ENCODE peak calls at places on chromosomes 3 and 15, in four cellular contexts. One of them, this sample, is unnamed.

GRCh38 chr3:195612075-195612800 is 28.5 kb upstream of the APOD start:
- DNase-seq in hepatocyte: no peak
- DNase-seq in PC-3: no peak
- DNase-seq in fibroblast of lung: no peak
- DNase-seq in this sample: no peak

GRCh38 chr15:92829875-92830274 is 70.2 kb upstream of the CHD2 start:
- DNase-seq in hepatocyte: no peak
- DNase-seq in PC-3: no peak
- DNase-seq in fibroblast of lung: no peak
- DNase-seq in this sample: no peak

GRCh38 chr3:28328188-28329151 is 20.1 kb upstream of the ZCWPW2 start:
- DNase-seq in hepatocyte: peak
- DNase-seq in PC-3: peak
- DNase-seq in fibroblast of lung: peak
- DNase-seq in this sample: no peak

GRCh38 chr3:129230311-129231019 is 18.9 kb upstream of the COPG1 start:
- DNase-seq in hepatocyte: no peak
- DNase-seq in PC-3: peak
- DNase-seq in fibroblast of lung: peak
- DNase-seq in this sample: no peak

GRCh38 chr3:133745981-133746721 is at the start of gene TF:
- DNase-seq in hepatocyte: no peak
- DNase-seq in PC-3: no peak
- DNase-seq in fibroblast of lung: peak
- DNase-seq in this sample: no peak

GRCh38 chr3:148742127-148742526 is 44.4 kb downstream of the AGTR1 start:
- DNase-seq in hepatocyte: no peak
- DNase-seq in PC-3: no peak
- DNase-seq in fibroblast of lung: no peak
- DNase-seq in this sample: no peak

GRCh38 chr3:46997453-46998091 is 18.1 kb downstream of the NBEAL2 start:
- DNase-seq in hepatocyte: no peak
- DNase-seq in PC-3: no peak
- DNase-seq in fibroblast of lung: no peak
- DNase-seq in this sample: no peak

GRCh38 chr3:86988986-86989385 is 2.0 kb downstream of the VGLL3 start:
- DNase-seq in hepatocyte: no peak
- DNase-seq in PC-3: no peak
- DNase-seq in fibroblast of lung: peak
- DNase-seq in this sample: no peak

GRCh38 chr15:80186066-80186465 is 33.3 kb downstream of the FAH start:
- DNase-seq in hepatocyte: no peak
- DNase-seq in PC-3: no peak
- DNase-seq in fibroblast of lung: no peak
- DNase-seq in this sample: no peak

GRCh38 chr3:37862219-37862711 is 585 bp downstream of the CTDSPL start:
- DNase-seq in hepatocyte: peak
- DNase-seq in PC-3: no peak
- DNase-seq in fibroblast of lung: peak
- DNase-seq in this sample: peak

GRCh38 chr3:128806588-128806987 is 72.8 kb upstream of the ACAD9 start:
- DNase-seq in hepatocyte: no peak
- DNase-seq in PC-3: no peak
- DNase-seq in fibroblast of lung: no peak
- DNase-seq in this sample: no peak

GRCh38 chr3:57877116-57877515 is 121.0 kb downstream of the SLMAP start:
- DNase-seq in hepatocyte: no peak
- DNase-seq in PC-3: no peak
- DNase-seq in fibroblast of lung: peak
- DNase-seq in this sample: no peak

GRCh38 chr15:36407647-36408046 is 171.8 kb upstream of the CDIN1 start:
- DNase-seq in hepatocyte: no peak
- DNase-seq in PC-3: peak
- DNase-seq in fibroblast of lung: peak
- DNase-seq in this sample: no peak

GRCh38 chr3:60979861-60980739 is 271.2 kb downstream of the FHIT start:
- DNase-seq in hepatocyte: no peak
- DNase-seq in PC-3: no peak
- DNase-seq in fibroblast of lung: peak
- DNase-seq in this sample: no peak

GRCh38 chr15:58506064-58506490 is 74.3 kb downstream of the LIPC start:
- DNase-seq in hepatocyte: no peak
- DNase-seq in PC-3: no peak
- DNase-seq in fibroblast of lung: no peak
- DNase-seq in this sample: no peak

GRCh38 chr15:22884344-22884743 is 45.9 kb downstream of the NIPA2 start:
- DNase-seq in hepatocyte: no peak
- DNase-seq in PC-3: no peak
- DNase-seq in fibroblast of lung: no peak
- DNase-seq in this sample: peak

GRCh38 chr3:15665510-15666150 is 64.1 kb downstream of the BTD start:
- DNase-seq in hepatocyte: no peak
- DNase-seq in PC-3: peak
- DNase-seq in fibroblast of lung: no peak
- DNase-seq in this sample: no peak

GRCh38 chr15:74723187-74723586 is 2.1 kb downstream of the CYP1A1 start:
- DNase-seq in hepatocyte: no peak
- DNase-seq in PC-3: no peak
- DNase-seq in fibroblast of lung: no peak
- DNase-seq in this sample: no peak

GRCh38 chr15:70324001-70324974 is 226.6 kb upstream of the TLE3 start:
- DNase-seq in hepatocyte: peak
- DNase-seq in PC-3: peak
- DNase-seq in fibroblast of lung: peak
- DNase-seq in this sample: no peak

GRCh38 chr3:194150252-194150934 is 14.4 kb downstream of the HES1 start:
- DNase-seq in hepatocyte: peak
- DNase-seq in PC-3: peak
- DNase-seq in fibroblast of lung: no peak
- DNase-seq in this sample: no peak

GRCh38 chr3:172152294-172152649 is 112.9 kb downstream of the FNDC3B start:
- DNase-seq in hepatocyte: no peak
- DNase-seq in PC-3: no peak
- DNase-seq in fibroblast of lung: no peak
- DNase-seq in this sample: no peak

GRCh38 chr3:171643033-171643432 is 167.2 kb downstream of the PLD1 start:
- DNase-seq in hepatocyte: no peak
- DNase-seq in PC-3: no peak
- DNase-seq in fibroblast of lung: no peak
- DNase-seq in this sample: no peak

GRCh38 chr15:67832965-67833503 is 6.8 kb downstream of the RNU6-1 start:
- DNase-seq in hepatocyte: no peak
- DNase-seq in PC-3: no peak
- DNase-seq in fibroblast of lung: no peak
- DNase-seq in this sample: no peak

GRCh38 chr3:64123931-64124330 is 100.6 kb upstream of the PSMD6 start:
- DNase-seq in hepatocyte: no peak
- DNase-seq in PC-3: no peak
- DNase-seq in fibroblast of lung: no peak
- DNase-seq in this sample: no peak

GRCh38 chr15:51776952-51777574 is 25.7 kb downstream of the TMOD2 start:
- DNase-seq in hepatocyte: peak
- DNase-seq in PC-3: peak
- DNase-seq in fibroblast of lung: peak
- DNase-seq in this sample: peak

GRCh38 chr3:61687206-61687605 is 125.8 kb downstream of the PTPRG start:
- DNase-seq in hepatocyte: peak
- DNase-seq in PC-3: no peak
- DNase-seq in fibroblast of lung: no peak
- DNase-seq in this sample: no peak

GRCh38 chr15:101043011-101043410 is 123.9 kb downstream of the LRRK1 start:
- DNase-seq in hepatocyte: no peak
- DNase-seq in PC-3: no peak
- DNase-seq in fibroblast of lung: no peak
- DNase-seq in this sample: no peak

GRCh38 chr15:71375934-71376333 is 260.7 kb downstream of the THSD4 start:
- DNase-seq in hepatocyte: no peak
- DNase-seq in PC-3: no peak
- DNase-seq in fibroblast of lung: peak
- DNase-seq in this sample: no peak

GRCh38 chr3:195906865-195907729 is 1.3 kb downstream of the TNK2 start:
- DNase-seq in hepatocyte: no peak
- DNase-seq in PC-3: peak
- DNase-seq in fibroblast of lung: no peak
- DNase-seq in this sample: peak

GRCh38 chr15:80442728-80443403 is 38.7 kb downstream of the ARNT2 start:
- DNase-seq in hepatocyte: no peak
- DNase-seq in PC-3: peak
- DNase-seq in fibroblast of lung: no peak
- DNase-seq in this sample: no peak

GRCh38 chr3:100082108-100082642 is 32.1 kb downstream of the FILIP1L start:
- DNase-seq in hepatocyte: no peak
- DNase-seq in PC-3: no peak
- DNase-seq in fibroblast of lung: no peak
- DNase-seq in this sample: no peak

GRCh38 chr3:14522129-14522691 is 17.9 kb downstream of the GRIP2 start:
- DNase-seq in hepatocyte: no peak
- DNase-seq in PC-3: no peak
- DNase-seq in fibroblast of lung: no peak
- DNase-seq in this sample: no peak

GRCh38 chr15:69631978-69632377 is 179.4 kb downstream of the RPLP1 start:
- DNase-seq in hepatocyte: no peak
- DNase-seq in PC-3: no peak
- DNase-seq in fibroblast of lung: no peak
- DNase-seq in this sample: no peak

GRCh38 chr15:78988361-78988911 is 43.6 kb upstream of the CTSH start:
- DNase-seq in hepatocyte: peak
- DNase-seq in PC-3: peak
- DNase-seq in fibroblast of lung: peak
- DNase-seq in this sample: peak

GRCh38 chr3:40867826-40868225 is 331.5 kb upstream of the CTNNB1 start:
- DNase-seq in hepatocyte: no peak
- DNase-seq in PC-3: no peak
- DNase-seq in fibroblast of lung: no peak
- DNase-seq in this sample: no peak

GRCh38 chr15:100194955-100195354 is 146.8 kb downstream of the ADAMTS17 start:
- DNase-seq in hepatocyte: no peak
- DNase-seq in PC-3: no peak
- DNase-seq in fibroblast of lung: no peak
- DNase-seq in this sample: no peak

GRCh38 chr3:54837964-54838363 is 89.9 kb downstream of the LRTM1 start:
- DNase-seq in hepatocyte: peak
- DNase-seq in PC-3: peak
- DNase-seq in fibroblast of lung: peak
- DNase-seq in this sample: no peak

GRCh38 chr3:158700559-158700958 is 28.1 kb upstream of the LXN start:
- DNase-seq in hepatocyte: no peak
- DNase-seq in PC-3: peak
- DNase-seq in fibroblast of lung: no peak
- DNase-seq in this sample: no peak

GRCh38 chr3:158701666-158702065 is 29.2 kb upstream of the LXN start:
- DNase-seq in hepatocyte: no peak
- DNase-seq in PC-3: peak
- DNase-seq in fibroblast of lung: peak
- DNase-seq in this sample: no peak

GRCh38 chr3:158703566-158703965 is 28.7 kb downstream of the RARRES1 start:
- DNase-seq in hepatocyte: no peak
- DNase-seq in PC-3: no peak
- DNase-seq in fibroblast of lung: peak
- DNase-seq in this sample: no peak

GRCh38 chr3:158702815-158703481 is 29.3 kb downstream of the RARRES1 start:
- DNase-seq in hepatocyte: no peak
- DNase-seq in PC-3: peak
- DNase-seq in fibroblast of lung: peak
- DNase-seq in this sample: no peak
- H3K4me2 ChIP-seq in hepatocyte: no peak
- H3K4me2 ChIP-seq in PC-3: peak
- H3K4me2 ChIP-seq in fibroblast of lung: peak
- H3K4me2 ChIP-seq in this sample: no peak

GRCh38 chr15:42502472-42502871 is 7.0 kb downstream of the SNAP23 start:
- DNase-seq in hepatocyte: no peak
- DNase-seq in PC-3: no peak
- DNase-seq in fibroblast of lung: peak
- DNase-seq in this sample: no peak
- H3K4me2 ChIP-seq in hepatocyte: no peak
- H3K4me2 ChIP-seq in PC-3: no peak
- H3K4me2 ChIP-seq in fibroblast of lung: no peak
- H3K4me2 ChIP-seq in this sample: no peak

GRCh38 chr3:69941037-69941436 is 58.5 kb upstream of the SAMMSON start:
- DNase-seq in hepatocyte: no peak
- DNase-seq in PC-3: no peak
- DNase-seq in fibroblast of lung: no peak
- DNase-seq in this sample: no peak
- H3K4me2 ChIP-seq in hepatocyte: no peak
- H3K4me2 ChIP-seq in PC-3: no peak
- H3K4me2 ChIP-seq in fibroblast of lung: no peak
- H3K4me2 ChIP-seq in this sample: no peak

DNA sequence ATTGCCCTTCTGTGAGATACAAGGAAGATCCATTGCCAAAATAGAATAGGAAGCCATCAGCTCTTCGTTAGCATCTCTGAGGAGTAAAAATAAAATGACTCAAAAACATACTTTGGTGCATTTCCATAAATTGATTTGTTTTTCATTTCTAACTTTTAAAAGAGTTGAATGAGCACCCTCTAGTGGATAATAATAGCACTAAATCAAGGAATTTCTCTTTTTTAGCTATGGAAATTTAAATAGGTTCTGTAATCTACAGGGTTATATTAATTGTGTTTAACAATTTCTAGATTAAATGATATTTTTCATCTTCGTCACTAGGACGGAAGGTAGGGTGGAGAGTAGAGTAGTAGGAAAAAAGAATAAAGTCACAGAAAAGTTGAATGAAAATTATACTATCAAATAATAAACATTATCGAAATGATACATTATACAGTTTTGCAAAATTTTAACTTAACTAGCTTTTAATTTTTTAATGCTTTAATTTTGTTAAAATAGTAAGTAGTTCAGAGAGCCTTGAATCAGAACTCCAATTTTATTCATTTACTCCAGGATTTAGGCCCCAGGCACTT is 6.5 kb downstream of the NSUN3 start:
- DNase-seq in hepatocyte: no peak
- DNase-seq in PC-3: peak
- DNase-seq in fibroblast of lung: peak
- DNase-seq in this sample: no peak
- H3K4me2 ChIP-seq in hepatocyte: no peak
- H3K4me2 ChIP-seq in PC-3: no peak
- H3K4me2 ChIP-seq in fibroblast of lung: peak
- H3K4me2 ChIP-seq in this sample: no peak

DNA sequence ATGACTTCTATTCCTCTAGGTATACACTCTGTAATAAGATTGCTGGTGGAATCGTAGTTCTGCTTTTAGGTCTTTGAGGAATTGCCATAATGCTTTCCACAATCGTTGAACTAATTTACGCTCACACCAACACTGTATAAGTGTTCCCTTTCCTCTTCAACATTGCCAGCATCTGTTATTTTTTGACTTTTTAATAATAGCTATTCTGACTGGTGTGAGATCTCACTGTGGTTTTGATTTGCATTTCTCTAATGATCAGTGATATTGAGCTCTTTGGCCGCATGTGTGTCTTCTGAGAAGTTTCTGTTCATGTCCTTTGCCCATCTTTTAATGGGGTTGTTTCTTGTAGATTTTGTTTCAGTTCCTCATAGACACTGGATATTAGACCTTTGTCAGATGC is 12.8 kb downstream of the NXPE3 start:
- DNase-seq in hepatocyte: no peak
- DNase-seq in PC-3: no peak
- DNase-seq in fibroblast of lung: no peak
- DNase-seq in this sample: no peak
- H3K4me2 ChIP-seq in hepatocyte: no peak
- H3K4me2 ChIP-seq in PC-3: no peak
- H3K4me2 ChIP-seq in fibroblast of lung: no peak
- H3K4me2 ChIP-seq in this sample: no peak